ENCODE peak calls at places on chromosomes 3 and 15, in four cellular contexts. E is upper lobe of left lung, R is SK-N-SH, A is natural killer cell. M is an unnamed sample.
A peak's percentile ranks its signal among the peaks of the same experiment; 100 is the strongest.

GRCh38 chr15:42133892-42134502 is 22.4 kb downstream of the PLA2G4F start:
- DNase-seq in E (peak; percentile 29), R (peak; percentile 50), A (no peak), M (no peak)

GRCh38 chr3:121998030-121998580 is 23.9 kb downstream of the ILDR1 start:
- DNase-seq in R (no peak), A (no peak), E (no peak), M (no peak)

GRCh38 chr15:66899555-66900350 is 165.6 kb upstream of the SMAD3 start:
- DNase-seq in E (peak; percentile 30), A (no peak), R (no peak), M (no peak)

GRCh38 chr3:194489736-194490612 is 3.2 kb upstream of the ATP13A3 start:
- DNase-seq in R (no peak), E (no peak), A (no peak), M (peak; percentile 26)

GRCh38 chr15:76057332-76058000 is 2.3 kb upstream of the TMEM266 start:
- DNase-seq in R (peak; percentile 59), A (no peak), E (no peak), M (no peak)

GRCh38 chr15:68379058-68379758 is 52.8 kb downstream of the ITGA11 start:
- DNase-seq in E (no peak), A (no peak), R (no peak), M (no peak)

GRCh38 chr3:57856675-57857074 is 100.6 kb downstream of the SLMAP start:
- DNase-seq in E (no peak), R (peak; percentile 7), A (no peak), M (no peak)

GRCh38 chr3:156551746-156552145 is 3.2 kb downstream of the SSR3 start:
- DNase-seq in R (no peak), E (no peak), A (no peak), M (no peak)

GRCh38 chr3:181176610-181177009 is 187.1 kb upstream of the DNAJC19 start:
- DNase-seq in A (no peak), R (peak; percentile 55), E (no peak), M (no peak)

GRCh38 chr3:177693596-177693995 is 496.3 kb upstream of the TBL1XR1 start:
- DNase-seq in E (no peak), R (no peak), A (no peak), M (no peak)

GRCh38 chr3:177692304-177692703 is 495.0 kb upstream of the TBL1XR1 start:
- DNase-seq in E (no peak), A (no peak), R (no peak), M (no peak)

GRCh38 chr3:177689077-177689476 is 491.8 kb upstream of the TBL1XR1 start:
- DNase-seq in R (no peak), A (no peak), E (no peak), M (no peak)

GRCh38 chr3:177694951-177695350 is 497.7 kb upstream of the TBL1XR1 start:
- DNase-seq in R (no peak), E (no peak), A (no peak), M (no peak)

DNA sequence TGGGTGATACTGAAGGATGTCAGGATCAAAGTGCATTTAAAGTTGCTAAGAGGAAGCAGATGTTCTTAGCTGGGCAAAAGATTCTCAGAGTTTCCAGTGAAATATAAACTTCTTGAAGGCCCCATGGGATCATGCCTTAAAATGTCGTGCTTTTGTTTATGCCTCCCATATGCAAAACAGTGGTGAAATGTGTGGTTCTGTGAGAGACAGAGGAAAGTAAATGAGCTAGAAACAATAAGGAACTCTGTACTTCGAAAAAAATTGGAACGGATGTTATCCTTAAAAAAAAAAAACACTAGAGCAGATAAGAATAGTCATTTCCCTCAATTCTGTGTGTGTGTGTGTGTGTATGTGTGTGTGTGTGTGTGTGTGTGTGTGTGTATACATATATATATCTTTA is 497.0 kb upstream of the TBL1XR1 start:
- DNase-seq in R (no peak), A (no peak), E (no peak), M (no peak)
- TF ChIP-seq CTCF in R (no peak), A (no peak), E (no peak), M (no peak)

GRCh38 chr15:28978661-28979060 is 92.9 kb downstream of the APBA2 start:
- DNase-seq in A (no peak), R (no peak), E (no peak), M (no peak)

GRCh38 chr15:28978011-28978378 is 92.2 kb downstream of the APBA2 start:
- DNase-seq in A (no peak), R (no peak), E (no peak), M (no peak)

GRCh38 chr15:28974142-28974541 is 88.4 kb downstream of the APBA2 start:
- DNase-seq in R (no peak), A (peak; percentile 51), E (no peak), M (no peak)

GRCh38 chr15:28977377-28978010 is 91.7 kb downstream of the APBA2 start:
- DNase-seq in R (no peak), E (no peak), A (no peak), M (no peak)

DNA sequence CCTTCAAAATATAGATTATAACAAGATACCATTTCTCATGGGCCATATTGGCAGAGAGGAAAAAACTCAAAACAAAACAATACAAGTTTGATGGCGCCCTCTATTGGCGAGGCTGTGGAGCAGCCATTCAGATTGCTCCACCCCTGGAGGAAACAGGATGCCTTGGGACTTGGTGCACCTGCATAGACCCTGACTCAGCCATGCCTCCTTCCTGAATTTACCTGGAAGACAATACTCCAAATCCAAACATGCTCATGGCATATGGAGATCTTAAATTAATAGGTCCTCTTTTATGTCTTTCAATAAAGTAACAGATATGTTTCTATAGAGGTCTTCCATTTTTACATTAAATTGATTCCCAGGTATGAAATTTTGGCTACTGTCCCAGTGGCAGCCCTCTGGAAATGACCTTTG is 90.0 kb downstream of the APBA2 start:
- DNase-seq in E (no peak), A (no peak), R (peak; percentile 77), M (no peak)
- TF ChIP-seq CTCF in E (peak; percentile 47), A (peak; percentile 94), R (peak; percentile 74), M (no peak)

GRCh38 chr15:69475769-69476358 is 23.2 kb downstream of the RPLP1 start:
- DNase-seq in R (peak; percentile 85), E (no peak), A (peak; percentile 74), M (peak; percentile 65)

GRCh38 chr15:69472575-69472974 is 20.0 kb downstream of the RPLP1 start:
- DNase-seq in R (no peak), E (no peak), A (no peak), M (no peak)

GRCh38 chr15:69474291-69474690 is 21.7 kb downstream of the RPLP1 start:
- DNase-seq in A (no peak), E (no peak), R (no peak), M (no peak)

GRCh38 chr15:69476704-69477473 is 24.3 kb downstream of the RPLP1 start:
- DNase-seq in R (no peak), E (no peak), A (no peak), M (no peak)

DNA sequence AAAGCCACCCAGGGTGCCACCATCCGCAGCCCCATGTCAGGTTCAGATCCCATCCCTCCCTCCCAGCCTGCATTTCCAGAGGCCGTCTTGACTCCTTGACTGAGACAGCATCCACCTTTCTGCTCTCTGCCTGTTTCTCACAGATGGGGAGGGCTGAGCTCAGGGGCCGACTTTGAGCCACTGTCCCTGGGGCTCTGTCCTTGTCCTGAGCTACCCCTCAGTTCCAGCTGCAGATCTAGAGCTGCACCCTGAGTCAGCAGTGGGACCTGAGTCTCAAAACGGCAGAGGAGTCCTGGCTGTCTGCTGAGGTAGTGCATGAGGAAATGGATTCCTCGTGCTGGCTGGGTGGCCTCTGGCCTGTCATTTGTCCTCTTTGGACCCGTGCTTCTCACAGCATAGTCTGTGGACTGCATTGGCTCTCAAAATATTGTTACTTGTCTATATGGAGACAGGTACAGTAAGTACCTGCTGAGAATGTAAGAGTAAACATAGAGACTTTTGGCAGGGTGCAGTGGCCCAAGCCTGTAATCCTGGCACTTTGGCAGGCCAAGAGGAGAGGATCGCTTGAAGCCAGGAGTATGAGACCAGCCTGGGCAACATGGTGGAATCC is 22.3 kb downstream of the RPLP1 start:
- DNase-seq in E (no peak), A (no peak), R (no peak), M (no peak)
- TF ChIP-seq CTCF in E (no peak), A (no peak), R (no peak), M (no peak)

GRCh38 chr3:9498781-9499180 is 54.8 kb downstream of the LHFPL4 start:
- DNase-seq in A (no peak), E (no peak), R (no peak), M (no peak)

GRCh38 chr3:9501226-9501625 is 52.4 kb downstream of the LHFPL4 start:
- DNase-seq in A (no peak), E (no peak), R (no peak), M (no peak)

GRCh38 chr3:9499455-9500107 is 54.0 kb downstream of the LHFPL4 start:
- DNase-seq in A (no peak), E (peak; percentile 46), R (no peak), M (no peak)

GRCh38 chr3:9497821-9498565 is 55.6 kb downstream of the LHFPL4 start:
- DNase-seq in R (no peak), E (no peak), A (no peak), M (no peak)

GRCh38 chr3:9500108-9501050 is 53.2 kb downstream of the LHFPL4 start:
- DNase-seq in A (peak; percentile 57), E (peak; percentile 92), R (peak; percentile 81), M (peak; percentile 53)
- TF ChIP-seq CTCF in A (peak; percentile 58), E (peak; percentile 50), R (peak; percentile 60), M (no peak)

DNA sequence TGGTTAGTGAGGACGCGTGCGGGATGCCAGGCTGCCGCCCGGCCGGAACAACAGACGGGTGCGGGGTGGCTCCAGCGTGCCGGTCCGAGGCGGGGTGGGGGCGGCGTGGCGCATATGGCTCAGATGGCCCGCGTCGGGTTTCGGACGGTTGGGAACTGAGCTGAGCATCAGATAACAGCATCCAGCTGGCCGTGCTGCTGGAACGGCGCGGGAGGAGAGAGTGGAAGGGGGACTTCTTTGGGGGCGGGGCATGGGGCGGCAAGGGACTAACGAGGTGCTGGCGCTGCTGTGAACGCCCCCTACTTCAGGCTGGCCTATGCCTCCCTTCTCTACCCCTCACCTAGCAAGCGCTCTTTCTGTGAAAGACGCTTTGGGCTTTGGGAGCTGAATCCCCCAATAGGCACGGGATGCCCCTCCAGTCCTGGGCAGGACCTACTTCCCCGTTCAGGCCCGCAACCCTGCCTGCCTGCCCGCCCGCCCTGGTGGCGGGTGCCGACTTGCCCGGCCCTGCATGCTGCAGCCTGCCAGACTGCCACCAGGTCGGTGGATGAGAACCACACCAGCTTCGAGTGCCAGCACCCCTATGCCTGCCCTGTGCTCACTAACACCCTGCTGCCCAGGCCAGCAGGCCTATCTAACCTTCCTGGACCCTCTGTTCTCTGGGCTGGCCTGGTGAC is 541 bp downstream of the INKA1 start:
- DNase-seq in E (peak; percentile 88), A (no peak), R (peak; percentile 84), M (peak; percentile 62)
- TF ChIP-seq CTCF in E (peak; percentile 16), A (no peak), R (peak; percentile 20), M (no peak)

GRCh38 chr15:59317211-59317610 is 55.5 kb downstream of the MYO1E start:
- DNase-seq in A (no peak), R (no peak), E (no peak), M (no peak)
- TF ChIP-seq CTCF in A (no peak), R (no peak), E (no peak), M (no peak)

GRCh38 chr15:56286213-56286612 is 42.5 kb upstream of the RFX7 start:
- DNase-seq in A (no peak), R (no peak), E (no peak), M (no peak)
- TF ChIP-seq CTCF in A (no peak), R (peak; percentile 40), E (no peak), M (no peak)

GRCh38 chr3:48408823-48409281 is 21.0 kb downstream of the PLXNB1 start:
- DNase-seq in R (peak; percentile 24), E (no peak), A (peak; percentile 6), M (no peak)
- TF ChIP-seq CTCF in R (no peak), E (no peak), A (no peak), M (no peak)